ENCODE peak calls at places on chromosomes 12 and 14, in seven cellular contexts. W is germinal center, Z is mesothelial cell of epicardium, N is stromal cell of bone marrow, D is Peyer's patch, S is lower leg skin, G is psoas muscle. A is an unnamed sample.

GRCh38 chr12:43893670-43894069 is 57.8 kb downstream of the TMEM117 start:
- DNase-seq in W (no peak), Z (no peak), N (peak; percentile 61), D (no peak), S (no peak), G (peak; percentile 18), A (no peak)

GRCh38 chr12:1502856-1503255 is 91.5 kb downstream of the FBXL14 start:
- DNase-seq in W (no peak), Z (no peak), N (no peak), D (no peak), S (peak; percentile 79), G (no peak), A (no peak)

GRCh38 chr12:131806654-131807053 is 21.5 kb upstream of the MMP17 start:
- DNase-seq in W (no peak), Z (no peak), N (no peak), D (no peak), S (no peak), G (no peak), A (no peak)

GRCh38 chr12:87687362-87687761 is 341.8 kb downstream of the C12orf50 start:
- DNase-seq in W (no peak), Z (no peak), N (no peak), D (no peak), S (no peak), G (no peak), A (no peak)

GRCh38 chr12:99498756-99499155 is 148.8 kb upstream of the GARIN6 start:
- DNase-seq in W (no peak), Z (no peak), N (no peak), D (no peak), S (no peak), G (no peak), A (no peak)

GRCh38 chr14:101451166-101451565 is 110.1 kb upstream of the DIO3 start:
- DNase-seq in W (no peak), Z (no peak), N (no peak), D (no peak), S (no peak), G (no peak), A (no peak)

GRCh38 chr14:58752782-58753181 is 115.0 kb downstream of the DACT1 start:
- DNase-seq in W (no peak), Z (no peak), N (no peak), D (peak; percentile 89), S (peak; percentile 95), G (peak; percentile 73), A (no peak)

GRCh38 chr12:94148841-94149780 is 734 bp downstream of the PLXNC1 start:
- DNase-seq in W (peak; percentile 60), Z (peak; percentile 47), N (no peak), D (peak; percentile 62), S (peak; percentile 81), G (peak; percentile 41), A (no peak)

GRCh38 chr14:94355191-94355794 is 32.2 kb upstream of the SERPINA6 start:
- DNase-seq in W (no peak), Z (peak; percentile 42), N (peak; percentile 41), D (peak; percentile 62), S (peak; percentile 88), G (peak; percentile 35), A (peak; percentile 29)

GRCh38 chr12:25052191-25053020 is 103.5 kb upstream of the BCAT1 start:
- DNase-seq in W (peak; percentile 72), Z (no peak), N (no peak), D (no peak), S (no peak), G (no peak), A (peak; percentile 95)

GRCh38 chr12:118189761-118190181 is 53.8 kb downstream of the PEBP1 start:
- DNase-seq in W (no peak), Z (peak; percentile 48), N (peak; percentile 15), D (no peak), S (no peak), G (no peak), A (no peak)

GRCh38 chr12:120740871-120741270 is 15.2 kb downstream of the ACADS start:
- DNase-seq in W (no peak), Z (no peak), N (no peak), D (no peak), S (no peak), G (no peak), A (no peak)

GRCh38 chr12:18483723-18484325 is 222.5 kb downstream of the PIK3C2G start:
- DNase-seq in W (no peak), Z (no peak), N (no peak), D (no peak), S (no peak), G (no peak), A (no peak)

GRCh38 chr12:64392221-64392620 is 1.7 kb upstream of the C12orf56 start:
- DNase-seq in W (no peak), Z (no peak), N (no peak), D (no peak), S (no peak), G (no peak), A (peak; percentile 31)

GRCh38 chr12:76356094-76356493 is 7.9 kb upstream of the BBS10 start:
- DNase-seq in W (no peak), Z (no peak), N (no peak), D (no peak), S (no peak), G (no peak), A (no peak)

GRCh38 chr14:75234173-75234855 is 44.3 kb upstream of the FOS start:
- DNase-seq in W (no peak), Z (no peak), N (no peak), D (peak; percentile 79), S (no peak), G (peak; percentile 37), A (no peak)

GRCh38 chr14:89445252-89445973 is 28.4 kb upstream of the FOXN3 start:
- DNase-seq in W (no peak), Z (no peak), N (no peak), D (no peak), S (no peak), G (no peak), A (peak; percentile 9)

GRCh38 chr14:36857842-36858445 is 196.3 kb downstream of the PAX9 start:
- DNase-seq in W (no peak), Z (no peak), N (no peak), D (no peak), S (no peak), G (peak; percentile 59), A (no peak)